ENCODE peak calls at places on chromosomes 2 and 18, in seven cellular contexts. One of them, this sample, is unnamed.

GRCh38 chr2:102765061-102765460 is 3.2 kb downstream of the TMEM182 start:
- DNase-seq in A549: no peak
- DNase-seq in T follicular helper cell: no peak
- DNase-seq in naive thymus-derived CD8-positive, alpha-beta T cell: no peak
- DNase-seq in dermis microvascular lymphatic vessel endothelial cell: no peak
- DNase-seq in chondrocyte: no peak
- DNase-seq in astrocyte of the hippocampus: no peak
- DNase-seq in this sample: no peak

GRCh38 chr2:144152817-144153271 is 367.1 kb downstream of the ZEB2 start:
- DNase-seq in astrocyte of the hippocampus: peak
- DNase-seq in naive thymus-derived CD8-positive, alpha-beta T cell: no peak
- DNase-seq in dermis microvascular lymphatic vessel endothelial cell: no peak
- DNase-seq in A549: no peak
- DNase-seq in chondrocyte: no peak
- DNase-seq in T follicular helper cell: no peak
- DNase-seq in this sample: peak

GRCh38 chr18:23563377-23564043 is 22.8 kb downstream of the NPC1 start:
- DNase-seq in chondrocyte: no peak
- DNase-seq in A549: no peak
- DNase-seq in dermis microvascular lymphatic vessel endothelial cell: no peak
- DNase-seq in astrocyte of the hippocampus: peak
- DNase-seq in T follicular helper cell: no peak
- DNase-seq in naive thymus-derived CD8-positive, alpha-beta T cell: no peak
- DNase-seq in this sample: peak

GRCh38 chr18:23718243-23718720 is 29.0 kb downstream of the LAMA3 start:
- DNase-seq in dermis microvascular lymphatic vessel endothelial cell: no peak
- DNase-seq in A549: no peak
- DNase-seq in chondrocyte: no peak
- DNase-seq in astrocyte of the hippocampus: peak
- DNase-seq in T follicular helper cell: no peak
- DNase-seq in naive thymus-derived CD8-positive, alpha-beta T cell: no peak
- DNase-seq in this sample: peak

GRCh38 chr2:198186257-198186656 is 381.9 kb downstream of the PLCL1 start:
- DNase-seq in naive thymus-derived CD8-positive, alpha-beta T cell: no peak
- DNase-seq in chondrocyte: no peak
- DNase-seq in dermis microvascular lymphatic vessel endothelial cell: no peak
- DNase-seq in astrocyte of the hippocampus: no peak
- DNase-seq in A549: no peak
- DNase-seq in T follicular helper cell: no peak
- DNase-seq in this sample: no peak

GRCh38 chr2:199459286-199460100 is 1.8 kb upstream of the SATB2 start:
- DNase-seq in T follicular helper cell: peak
- DNase-seq in astrocyte of the hippocampus: peak
- DNase-seq in naive thymus-derived CD8-positive, alpha-beta T cell: no peak
- DNase-seq in dermis microvascular lymphatic vessel endothelial cell: peak
- DNase-seq in A549: peak
- DNase-seq in chondrocyte: peak
- DNase-seq in this sample: peak

GRCh38 chr2:69380072-69380917 is 6.7 kb downstream of the GFPT1 start:
- DNase-seq in naive thymus-derived CD8-positive, alpha-beta T cell: no peak
- DNase-seq in astrocyte of the hippocampus: no peak
- DNase-seq in T follicular helper cell: no peak
- DNase-seq in dermis microvascular lymphatic vessel endothelial cell: no peak
- DNase-seq in A549: peak
- DNase-seq in chondrocyte: no peak
- DNase-seq in this sample: no peak

GRCh38 chr2:22604150-22604549 is 780.8 kb upstream of the KLHL29 start:
- DNase-seq in naive thymus-derived CD8-positive, alpha-beta T cell: no peak
- DNase-seq in T follicular helper cell: no peak
- DNase-seq in chondrocyte: no peak
- DNase-seq in astrocyte of the hippocampus: no peak
- DNase-seq in dermis microvascular lymphatic vessel endothelial cell: no peak
- DNase-seq in A549: no peak
- DNase-seq in this sample: no peak

GRCh38 chr2:225415809-225416208 is 16.3 kb downstream of the NYAP2 start:
- DNase-seq in astrocyte of the hippocampus: no peak
- DNase-seq in naive thymus-derived CD8-positive, alpha-beta T cell: no peak
- DNase-seq in A549: no peak
- DNase-seq in chondrocyte: no peak
- DNase-seq in dermis microvascular lymphatic vessel endothelial cell: no peak
- DNase-seq in T follicular helper cell: no peak
- DNase-seq in this sample: no peak

GRCh38 chr2:131154071-131154531 is 49.0 kb downstream of the PLEKHB2 start:
- DNase-seq in T follicular helper cell: peak
- DNase-seq in naive thymus-derived CD8-positive, alpha-beta T cell: peak
- DNase-seq in chondrocyte: no peak
- DNase-seq in astrocyte of the hippocampus: peak
- DNase-seq in A549: peak
- DNase-seq in dermis microvascular lymphatic vessel endothelial cell: peak
- DNase-seq in this sample: peak

This sample was measured in astrocyte of the spinal cord.